ENCODE peak calls at places on chromosomes 7 and 10, in four cellular contexts. I is uterus, M is heart left ventricle, Q is IMR-90. F is an unnamed sample.

GRCh38 chr7:24825931-24826661 is 68.8 kb upstream of the GSDME start:
- DNase-seq in I (no peak), M (no peak), Q (peak), F (peak)

GRCh38 chr7:155529845-155530244 is 16.5 kb downstream of the CNPY1 start:
- DNase-seq in I (no peak), M (no peak), Q (no peak), F (no peak)

GRCh38 chr10:34916368-34916767 is 101.3 kb upstream of the PARD3 start:
- DNase-seq in I (no peak), M (no peak), Q (peak), F (peak)

GRCh38 chr10:84360634-84361365 is 32.4 kb downstream of the CCSER2 start:
- DNase-seq in I (no peak), M (no peak), Q (peak), F (no peak)

GRCh38 chr10:470339-471003 is 219.0 kb downstream of the DIP2C start:
- DNase-seq in I (no peak), M (no peak), Q (no peak), F (no peak)

GRCh38 chr10:52353960-52354394 is 39.9 kb downstream of the DKK1 start:
- DNase-seq in I (no peak), M (no peak), Q (peak), F (no peak)

GRCh38 chr10:99533496-99534455 is 1.0 kb downstream of the NKX2-3 start:
- DNase-seq in I (no peak), M (no peak), Q (no peak), F (no peak)

GRCh38 chr10:18359839-18360238 is 219.6 kb downstream of the CACNB2 start:
- DNase-seq in I (no peak), M (no peak), Q (no peak), F (no peak)

GRCh38 chr7:36871863-36872262 is 147.6 kb upstream of the AOAH start:
- DNase-seq in I (no peak), M (no peak), Q (peak), F (peak)

GRCh38 chr10:107340345-107340744 is 175.8 kb upstream of the SORCS1 start:
- DNase-seq in I (peak), M (no peak), Q (no peak), F (no peak)

GRCh38 chr7:84219310-84219709 is 24.7 kb upstream of the SEMA3A start:
- DNase-seq in I (no peak), M (no peak), Q (no peak), F (no peak)

GRCh38 chr7:38368191-38368605 is 94.8 kb upstream of the TARP start:
- DNase-seq in I (no peak), M (peak), Q (peak), F (peak)

GRCh38 chr10:42988517-42989395 is 88.1 kb upstream of the RET start:
- DNase-seq in I (peak), M (peak), Q (no peak), F (no peak)

GRCh38 chr7:157432957-157433576 is 96.3 kb downstream of the DNAJB6 start:
- DNase-seq in I (no peak), M (no peak), Q (peak), F (peak)

GRCh38 chr7:128892521-128893250 is 17.8 kb downstream of the KCP start:
- DNase-seq in I (no peak), M (no peak), Q (no peak), F (no peak)

GRCh38 chr10:92240289-92241157 is 50.4 kb downstream of the CPEB3 start:
- DNase-seq in I (peak), M (peak), Q (peak), F (peak)

GRCh38 chr10:17023386-17024298 is 106.0 kb downstream of the CUBN start:
- DNase-seq in I (peak), M (peak), Q (peak), F (peak)

GRCh38 chr10:33546031-33546430 is 211.6 kb upstream of the NRP1 start:
- DNase-seq in I (no peak), M (no peak), Q (no peak), F (no peak)

GRCh38 chr7:157662110-157662791 is 325.4 kb downstream of the DNAJB6 start:
- DNase-seq in I (no peak), M (no peak), Q (no peak), F (no peak)

DNA sequence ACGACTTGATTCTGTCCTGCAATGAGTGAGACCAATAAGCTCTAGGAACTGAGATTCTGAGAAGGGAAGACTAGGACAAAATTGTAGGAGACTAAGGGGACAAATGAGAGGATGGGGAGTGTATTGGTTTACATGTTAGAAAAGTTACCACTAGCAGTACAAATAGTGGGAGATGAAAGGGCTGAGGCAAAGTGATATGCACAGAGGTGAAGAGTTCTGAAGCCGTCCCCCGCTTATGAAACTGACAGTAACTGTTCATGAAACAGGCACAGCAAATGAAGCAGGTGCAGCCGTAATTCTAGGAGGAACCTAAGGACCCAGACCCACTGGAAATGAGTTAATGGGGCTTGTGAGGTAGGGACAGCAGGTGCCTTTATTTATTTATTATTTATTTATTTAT is 211.3 kb downstream of the PRKG1 start:
- DNase-seq in I (no peak), M (no peak), Q (no peak), F (no peak)
- TF ChIP-seq POLR2A in I (no peak), M (no peak), Q (no peak), F (no peak)

GRCh38 chr7:107907-108306 is 84.5 kb upstream of the FAM20C start:
- DNase-seq in I (no peak), M (no peak), Q (no peak), F (no peak)
- TF ChIP-seq POLR2A in I (no peak), M (no peak), Q (no peak), F (no peak)

DNA sequence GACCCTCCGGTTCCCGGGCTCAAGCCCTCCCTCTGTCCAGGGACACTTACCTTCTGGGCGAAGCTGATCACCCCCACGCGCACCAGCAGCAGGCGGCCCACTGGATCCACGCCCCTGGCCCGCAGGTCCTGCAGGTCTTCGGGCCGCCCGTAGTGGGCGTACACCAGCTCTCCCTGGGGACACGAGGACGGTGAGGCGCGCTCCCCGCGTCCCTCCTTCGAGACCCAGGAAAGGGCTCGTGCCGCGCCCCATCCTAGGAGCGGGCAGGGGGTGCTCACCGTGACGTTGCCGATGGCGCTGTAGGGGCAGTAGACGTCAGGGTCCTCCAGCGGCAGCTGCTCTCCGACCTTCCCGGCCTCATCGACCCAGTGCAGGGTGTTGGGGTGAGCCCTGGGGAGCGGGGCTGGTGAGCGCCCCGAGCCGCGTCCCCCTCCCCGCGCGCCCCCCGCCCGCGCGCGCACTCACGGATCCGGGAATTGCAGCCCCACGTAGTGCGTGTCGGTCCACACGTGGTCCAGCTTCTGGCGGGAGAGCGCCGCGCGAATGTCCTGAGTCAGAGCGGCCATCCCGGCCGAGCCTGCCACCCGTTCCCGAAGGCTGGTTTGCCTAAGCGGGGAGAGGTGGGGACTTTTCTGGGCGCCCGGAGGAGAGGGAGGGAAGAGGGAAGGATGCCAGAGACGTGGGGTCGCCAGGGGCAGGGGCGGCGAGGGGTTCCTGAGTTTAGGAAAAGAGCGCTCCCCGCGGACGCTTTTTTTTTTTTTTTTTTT is 8.2 kb downstream of the TFR2 start:
- DNase-seq in I (peak), M (peak), Q (peak), F (no peak)
- TF ChIP-seq POLR2A in I (no peak), M (no peak), Q (no peak), F (no peak)

DNA sequence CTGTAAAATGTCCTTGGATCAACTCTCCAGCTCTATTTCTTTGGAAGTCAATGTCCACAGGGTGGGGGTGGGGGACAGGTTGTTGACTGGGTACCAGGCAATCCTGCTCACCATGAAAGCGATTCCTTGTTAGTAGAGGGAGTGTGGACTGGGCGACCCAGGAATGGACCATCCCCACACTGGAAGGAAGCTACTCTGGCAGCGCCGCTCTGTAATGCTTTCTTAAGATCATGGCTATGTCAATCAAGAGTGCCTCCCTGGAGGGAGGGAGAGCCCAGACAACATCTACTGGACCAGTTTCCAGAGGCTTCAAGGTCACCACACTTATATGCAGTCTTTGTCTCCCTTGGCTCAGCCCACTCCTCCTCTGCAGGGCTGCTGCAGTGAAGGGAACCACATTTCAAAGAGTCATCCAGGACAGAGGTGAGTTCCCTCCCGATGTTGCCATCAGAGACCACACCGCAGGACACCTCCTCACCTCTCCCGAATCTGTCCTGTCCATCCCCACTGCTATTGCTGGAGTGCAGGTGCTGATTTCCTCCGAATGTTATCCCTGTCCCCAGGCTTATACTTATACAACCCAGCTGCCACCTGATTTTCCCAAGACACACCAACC is 6.9 kb downstream of the GIMAP5 start:
- DNase-seq in I (no peak), M (no peak), Q (no peak), F (no peak)
- TF ChIP-seq POLR2A in I (no peak), M (no peak), Q (no peak), F (no peak)

GRCh38 chr10:97788552-97789442 is 17.0 kb upstream of the SFRP5 start:
- DNase-seq in I (no peak), M (peak), Q (no peak), F (no peak)
- TF ChIP-seq POLR2A in I (no peak), M (no peak), Q (no peak), F (no peak)

DNA sequence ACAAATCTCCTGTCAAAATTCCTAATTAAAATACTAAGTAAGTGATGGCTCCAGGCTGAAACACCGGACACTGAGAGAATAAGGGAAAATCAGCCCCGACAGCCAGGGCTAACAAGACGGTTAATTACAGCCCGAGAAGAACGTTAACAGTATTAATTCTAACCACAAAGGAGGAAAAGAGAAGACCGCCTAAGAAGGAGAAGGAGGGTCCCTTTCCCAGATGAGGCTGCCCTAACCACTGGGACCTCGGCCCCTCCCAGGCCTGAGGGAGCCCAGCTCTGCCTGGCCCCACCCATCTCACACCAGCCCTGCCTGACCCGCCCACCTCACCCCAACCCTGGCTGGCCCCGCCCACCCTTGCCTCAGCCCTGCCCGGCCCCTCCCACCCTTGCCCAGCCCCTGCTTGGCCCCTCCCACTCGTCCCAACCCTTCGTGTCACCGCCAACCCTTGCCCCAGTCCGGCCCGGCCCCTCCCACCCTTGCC is 51.3 kb downstream of the PWWP2B start:
- DNase-seq in I (peak), M (no peak), Q (no peak), F (peak)
- TF ChIP-seq POLR2A in I (peak), M (no peak), Q (no peak), F (no peak)

DNA sequence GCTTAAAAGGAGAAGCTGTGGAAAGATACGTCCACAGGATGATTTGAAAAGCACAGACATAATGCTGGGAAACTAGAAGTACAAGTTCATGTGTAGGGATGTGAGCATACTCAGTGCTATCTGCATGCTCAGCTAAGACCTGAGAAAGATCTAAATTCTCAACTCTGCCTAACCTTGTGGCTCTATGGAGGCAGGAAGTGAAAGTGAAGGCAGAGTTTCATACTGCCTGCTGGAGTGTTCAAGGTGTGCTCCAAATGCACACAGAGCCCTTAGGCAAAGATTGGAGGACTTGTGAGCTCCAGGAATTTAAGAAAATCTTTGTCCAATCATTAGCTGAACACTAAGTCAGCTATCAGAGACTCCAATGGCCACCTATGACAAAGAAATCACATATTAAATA is 190.9 kb downstream of the RNLS start:
- DNase-seq in I (no peak), M (no peak), Q (no peak), F (no peak)
- TF ChIP-seq POLR2A in I (no peak), M (no peak), Q (no peak), F (no peak)

GRCh38 chr7:25950488-25951413 is 201.2 kb upstream of the NFE2L3 start:
- DNase-seq in I (peak), M (peak), Q (peak), F (no peak)
- TF ChIP-seq POLR2A in I (peak), M (no peak), Q (no peak), F (no peak)

DNA sequence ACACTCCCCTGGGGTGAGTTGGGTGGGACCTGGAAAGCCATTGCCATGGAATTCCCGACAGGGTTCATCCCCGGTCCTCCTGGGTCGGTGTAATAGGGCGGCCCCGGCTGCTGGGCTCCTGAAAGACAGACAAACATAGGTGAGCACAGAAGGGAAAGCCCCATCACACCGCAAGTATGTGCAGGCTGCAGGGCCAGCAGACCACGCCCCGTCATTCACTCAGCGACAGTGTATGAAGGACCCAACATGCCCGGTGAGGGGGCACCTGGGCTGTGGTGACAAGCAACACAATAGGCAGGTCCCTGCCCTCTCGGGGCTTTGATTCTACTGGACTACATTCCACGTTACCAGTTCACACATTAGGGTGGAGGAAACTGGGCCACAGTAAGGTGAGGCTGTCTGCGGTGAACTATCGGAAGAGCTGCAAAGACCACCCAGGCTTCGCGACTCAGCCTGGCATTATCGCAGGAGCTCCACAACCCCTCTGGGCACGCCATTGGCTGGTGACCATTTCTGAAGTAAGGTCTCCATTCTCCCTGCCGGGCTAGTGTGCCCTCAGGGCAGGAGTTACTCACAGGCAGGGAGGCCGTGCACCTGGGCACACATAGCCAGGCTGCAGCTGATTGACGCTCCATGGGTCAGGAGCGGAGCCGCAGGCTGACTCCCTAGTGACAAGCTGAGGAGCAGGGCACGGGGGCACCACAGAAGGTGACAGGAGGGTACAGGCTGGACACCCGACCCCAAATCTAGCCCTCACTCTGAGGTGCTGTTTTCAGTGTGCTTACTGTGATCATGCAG is 99.2 kb downstream of the VOPP1 start:
- DNase-seq in I (no peak), M (no peak), Q (no peak), F (no peak)
- TF ChIP-seq POLR2A in I (no peak), M (no peak), Q (no peak), F (no peak)

F was measured in H54.